ENCODE peak calls at places on chromosomes 4 and X, in four cellular contexts. W, A, U and V are unnamed samples.
A peak's percentile ranks its signal among the peaks of the same experiment; 100 is the strongest.

GRCh38 chr4:47383829-47384427 is 79.6 kb downstream of the COMMD8 start:
- DNase-seq in U (no peak), W (no peak), A (no peak), V (no peak)

GRCh38 chr4:108751321-108751720 is 11.5 kb downstream of the ETNPPL start:
- DNase-seq in W (no peak), U (no peak), A (no peak), V (no peak)

GRCh38 chrX:153924149-153924861 is 1.8 kb downstream of the ARHGAP4 start:
- DNase-seq in U (peak; percentile 50), A (no peak), W (no peak), V (no peak)

GRCh38 chr4:7132730-7133582 is 59.4 kb upstream of the SORCS2 start:
- DNase-seq in W (peak; percentile 26), A (no peak), U (no peak), V (no peak)

GRCh38 chr4:138310991-138311390 is 68.8 kb upstream of the SLC7A11 start:
- DNase-seq in U (no peak), W (no peak), A (no peak), V (no peak)

GRCh38 chr4:76802546-76803021 is 95.4 kb downstream of the SOWAHB start:
- DNase-seq in U (no peak), W (no peak), A (no peak), V (no peak)

GRCh38 chr4:183413562-183414200 is 30.8 kb upstream of the CDKN2AIP start:
- DNase-seq in U (no peak), W (no peak), A (no peak), V (no peak)

GRCh38 chr4:188127157-188127874 is 11.9 kb upstream of the TRIML1 start:
- DNase-seq in W (no peak), U (peak; percentile 76), A (no peak), V (no peak)

GRCh38 chr4:140807491-140808257 is 51.5 kb upstream of the TBC1D9 start:
- DNase-seq in U (no peak), A (no peak), W (no peak), V (no peak)

GRCh38 chr4:153759407-153760226 is at the start of gene RNF175:
- DNase-seq in W (peak; percentile 60), A (no peak), U (peak; percentile 14), V (no peak)

GRCh38 chrX:119756926-119757635 is 1.3 kb upstream of the SOWAHD start:
- DNase-seq in A (no peak), U (no peak), W (no peak), V (no peak)

GRCh38 chr4:1069394-1069793 is 44.0 kb downstream of the RNF212 start:
- DNase-seq in A (no peak), W (no peak), U (no peak), V (no peak)

GRCh38 chr4:152524429-152524828 is 11.5 kb downstream of the FBXW7 start:
- DNase-seq in W (no peak), U (no peak), A (no peak), V (no peak)

GRCh38 chr4:118278473-118279274 is 74.1 kb downstream of the PRSS12 start:
- DNase-seq in A (peak; percentile 98), W (peak; percentile 96), U (peak; percentile 99), V (peak; percentile 89)
- TF ChIP-seq POLR2A in A (peak; percentile 96), W (peak; percentile 88), U (peak; percentile 72), V (peak; percentile 74)

DNA sequence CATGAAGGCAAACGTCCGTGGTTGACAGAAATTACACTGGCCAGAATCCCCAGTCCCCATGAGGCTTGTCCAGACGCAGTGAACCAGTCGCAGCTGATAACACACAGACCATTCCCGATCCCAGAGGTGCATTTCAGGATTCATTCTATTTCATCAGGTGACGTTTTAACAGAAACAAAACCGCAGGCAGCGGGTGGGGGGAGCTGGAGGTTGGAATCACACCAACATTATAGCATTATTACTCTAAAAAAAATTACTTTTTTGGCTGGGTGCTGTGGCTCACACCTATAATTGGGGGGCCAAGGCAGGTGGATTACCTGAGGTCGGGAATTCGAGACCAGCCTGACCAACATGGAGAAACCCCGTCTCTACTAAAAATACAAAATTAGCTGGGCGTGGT is 25.2 kb downstream of the NOP14 start:
- DNase-seq in U (no peak), A (peak; percentile 24), W (peak; percentile 21), V (no peak)
- H3K36me3 ChIP-seq in U (peaks cover 52% of the 10 kb centered on the region), A (peaks cover 54% of the 10 kb centered on the region), W (peaks cover 59% of the 10 kb centered on the region), V (peaks cover 65% of the 10 kb centered on the region)

GRCh38 chr4:98081961-98082360 is 61.3 kb downstream of the STPG2 start:
- DNase-seq in U (no peak), W (no peak), A (no peak), V (no peak)
- H3K27ac ChIP-seq in U (no peak overlapping the region), W (no peak overlapping the region), A (no peak overlapping the region), V (no peak overlapping the region)

GRCh38 chr4:40710484-40711269 is 39.1 kb upstream of the NSUN7 start:
- DNase-seq in U (no peak), W (no peak), A (no peak), V (no peak)
- TF ChIP-seq POLR2A in U (no peak), W (no peak), A (no peak), V (no peak)

GRCh38 chr4:24557036-24558022 is 27.0 kb downstream of the DHX15 start:
- DNase-seq in W (no peak), U (no peak), A (no peak), V (no peak)
- H3K36me3 ChIP-seq in W (peaks cover 44% of the 10 kb centered on the region), U (peaks cover 21% of the 10 kb centered on the region), A (peaks cover 25% of the 10 kb centered on the region), V (peaks cover 30% of the 10 kb centered on the region)

GRCh38 chr4:156957558-156957957 is 14.0 kb downstream of the PDGFC start:
- DNase-seq in W (no peak), U (no peak), A (no peak), V (no peak)
- H3K27ac ChIP-seq in W (no peak overlapping the region), U (peak overlapping the region; percentile 15), A (no peak overlapping the region), V (no peak overlapping the region)

DNA sequence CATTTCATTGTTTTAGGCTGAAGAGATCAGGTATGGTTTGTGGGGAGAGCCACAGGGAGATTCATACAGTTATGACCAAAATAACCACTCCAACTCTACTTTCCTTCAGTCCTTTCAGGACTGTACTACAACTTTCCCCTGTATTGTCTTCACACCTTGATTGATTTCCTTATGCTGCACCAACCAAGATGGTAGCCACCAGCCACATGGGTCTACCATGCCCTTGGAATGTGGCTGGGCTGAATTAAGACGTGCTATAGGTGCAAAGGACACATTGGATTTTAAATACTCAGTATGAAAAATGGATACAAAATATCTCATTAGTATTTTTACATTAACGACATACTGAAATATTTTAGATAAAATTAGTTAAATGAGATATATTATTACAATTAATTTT is 11.2 kb downstream of the IRF2 start:
- DNase-seq in U (no peak), A (no peak), W (no peak), V (no peak)
- TF ChIP-seq POLR2A in U (no peak), A (no peak), W (no peak), V (no peak)

GRCh38 chrX:10128386-10128785 is 28.4 kb upstream of the CLCN4 start:
- DNase-seq in U (no peak), A (no peak), W (no peak), V (no peak)
- H3K36me3 ChIP-seq in U (peaks cover 26% of the 10 kb centered on the region), A (peaks cover 16% of the 10 kb centered on the region), W (peaks cover 72% of the 10 kb centered on the region), V (no peaks in the 10 kb centered on the region)

DNA sequence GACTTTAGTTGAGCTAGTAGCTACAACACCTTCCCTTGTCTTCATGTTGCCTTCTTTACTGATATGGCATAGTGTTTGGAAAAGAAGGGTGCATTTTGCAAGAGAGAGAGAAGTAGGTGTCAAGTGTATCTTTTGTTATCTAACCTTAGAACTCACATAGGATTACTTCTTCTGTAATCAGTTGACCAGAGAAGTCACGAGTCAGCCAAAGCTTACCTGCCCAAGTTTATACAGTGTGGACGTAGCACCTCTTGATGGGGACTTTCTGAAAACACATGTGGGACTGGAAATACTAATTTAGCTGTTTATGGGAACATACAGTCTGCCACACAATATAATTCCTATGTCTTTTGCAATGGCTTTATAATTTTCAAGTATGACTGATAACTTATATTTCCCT is 56.0 kb downstream of the UGT8 start:
- DNase-seq in U (no peak), W (no peak), A (no peak), V (no peak)
- H3K27ac ChIP-seq in U (no peak overlapping the region), W (no peak overlapping the region), A (no peak overlapping the region), V (no peak overlapping the region)

DNA sequence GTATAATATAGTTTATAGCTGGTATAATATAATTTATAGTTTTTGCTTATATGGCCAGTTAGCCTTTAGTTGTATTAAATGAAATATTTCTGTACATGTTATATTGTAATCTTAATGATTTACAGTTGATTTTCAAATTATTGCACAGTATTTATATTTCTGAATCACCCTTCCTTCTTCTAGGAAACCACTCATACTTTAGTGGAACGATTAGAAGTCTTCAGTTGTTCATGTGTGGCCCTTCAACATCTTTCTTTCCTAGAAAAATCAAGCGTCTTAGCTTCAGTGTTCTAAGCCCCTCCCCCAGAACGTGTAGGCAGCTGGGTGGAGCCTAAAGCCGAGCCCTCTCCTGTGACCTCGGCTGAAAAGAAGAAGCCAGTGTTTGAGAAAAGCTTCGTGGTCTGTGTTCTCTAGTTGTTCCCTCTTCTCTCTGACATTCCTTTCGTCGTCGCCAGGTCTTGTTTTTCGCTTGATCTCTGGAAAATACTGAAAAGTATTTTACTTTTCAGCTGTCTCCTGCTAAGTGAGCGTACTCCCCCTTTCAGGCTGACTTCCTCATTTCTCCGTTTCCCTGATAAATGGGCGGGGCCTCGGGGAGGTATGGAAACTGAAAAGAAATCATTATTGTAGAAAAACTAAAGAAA is at the start of gene C4orf33:
- DNase-seq in W (peak; percentile 77), U (peak; percentile 84), A (peak; percentile 72), V (peak; percentile 68)
- TF ChIP-seq POLR2A in W (peak; percentile 38), U (no peak), A (no peak), V (no peak)